ENCODE peak calls at places on chromosomes 2 and 18, in four cellular contexts. W is activated naive CD4-positive, alpha-beta T cell; D is kidney; Y is NCI-H1417 treated with DMSO at 0.1 percent for 48 hours. Z is an unnamed sample.
A peak's percentile ranks its signal among the peaks of the same experiment; 100 is the strongest.

GRCh38 chr18:864872-865273 is 39.8 kb upstream of the ADCYAP1 start:
- DNase-seq in W (peak; percentile 5), D (peak; percentile 84), Y (peak; percentile 29), Z (peak; percentile 70)

GRCh38 chr2:132009874-132010521 is 151.8 kb downstream of the ANKRD30BL start:
- DNase-seq in W (no peak), D (no peak), Y (no peak), Z (no peak)

GRCh38 chr18:77068890-77069312 is 63.7 kb downstream of the MBP start:
- DNase-seq in W (no peak), D (no peak), Y (no peak), Z (no peak)

GRCh38 chr18:13217466-13217961 is 1.0 kb upstream of the LDLRAD4 start:
- DNase-seq in W (peak; percentile 12), D (peak; percentile 89), Y (no peak), Z (peak; percentile 69)

GRCh38 chr2:50143822-50144575 is 887.9 kb downstream of the NRXN1 start:
- DNase-seq in W (no peak), D (no peak), Y (peak; percentile 67), Z (peak; percentile 9)

GRCh38 chr2:109364212-109364611 is 235.2 kb downstream of the SH3RF3 start:
- DNase-seq in W (no peak), D (no peak), Y (no peak), Z (no peak)

GRCh38 chr18:75728621-75729020 is 301.1 kb upstream of the SMIM21 start:
- DNase-seq in W (no peak), D (no peak), Y (no peak), Z (no peak)

GRCh38 chr2:23042176-23042909 is 342.6 kb upstream of the KLHL29 start:
- DNase-seq in W (no peak), D (no peak), Y (no peak), Z (no peak)

GRCh38 chr18:63477972-63478371 is 1.2 kb downstream of the SERPINB5 start:
- DNase-seq in W (no peak), D (no peak), Y (no peak), Z (no peak)

GRCh38 chr2:86037141-86037794 is 68.4 kb downstream of the POLR1A start:
- DNase-seq in W (no peak), D (peak; percentile 91), Y (no peak), Z (peak; percentile 80)

GRCh38 chr2:85589982-85590791 is 5.4 kb upstream of the RNF181 start:
- DNase-seq in W (no peak), D (no peak), Y (no peak), Z (no peak)

GRCh38 chr2:14677039-14677438 is 44.5 kb downstream of the LRATD1 start:
- DNase-seq in W (no peak), D (no peak), Y (no peak), Z (no peak)

GRCh38 chr2:20726913-20727312 is 60.0 kb downstream of the GDF7 start:
- DNase-seq in W (no peak), D (no peak), Y (no peak), Z (no peak)

GRCh38 chr2:15925819-15926218 is 14.5 kb upstream of the MYCN start:
- DNase-seq in W (no peak), D (no peak), Y (no peak), Z (no peak)

GRCh38 chr2:226151157-226151556 is 648.5 kb downstream of the IRS1 start:
- DNase-seq in W (no peak), D (no peak), Y (no peak), Z (no peak)

GRCh38 chr2:112582314-112582746 is 2.1 kb upstream of the CHCHD5 start:
- DNase-seq in W (no peak), D (no peak), Y (no peak), Z (peak; percentile 47)

GRCh38 chr2:177187631-177188312 is 24.8 kb upstream of the HNRNPA3 start:
- DNase-seq in W (no peak), D (no peak), Y (no peak), Z (no peak)

GRCh38 chr2:98479959-98480524 is 35.4 kb downstream of the INPP4A start:
- DNase-seq in W (no peak), D (peak; percentile 80), Y (peak; percentile 23), Z (peak; percentile 47)

GRCh38 chr2:188450740-188451480 is 159.2 kb downstream of the GULP1 start:
- DNase-seq in W (no peak), D (no peak), Y (no peak), Z (no peak)

GRCh38 chr18:73852789-73853188 is 294.8 kb downstream of the FBXO15 start:
- DNase-seq in W (no peak), D (no peak), Y (no peak), Z (no peak)

GRCh38 chr2:84234103-84234502 is 225.0 kb downstream of the SUCLG1 start:
- DNase-seq in W (no peak), D (no peak), Y (no peak), Z (no peak)

GRCh38 chr2:177467646-177468045 is 75.1 kb downstream of the AGPS start:
- DNase-seq in W (no peak), D (no peak), Y (no peak), Z (no peak)

GRCh38 chr2:200451506-200451905 is 58.4 kb downstream of the KCTD18 start:
- DNase-seq in W (no peak), D (no peak), Y (no peak), Z (no peak)

GRCh38 chr2:111664451-111664850 is 219.5 kb downstream of the ANAPC1 start:
- DNase-seq in W (no peak), D (no peak), Y (no peak), Z (no peak)

GRCh38 chr2:169738566-169739229 is 5.1 kb downstream of the KLHL23 start:
- DNase-seq in W (no peak), D (no peak), Y (no peak), Z (no peak)

Z was measured in DND-41.